ENCODE peak calls at places on chromosomes 2 and 18, in five cellular contexts. H is H9, U is activated B cell treated with CpG ODN at 0.5 μM for 24 hours, R is fibroblast of the aortic adventitia, E is mammary epithelial cell. Q is an unnamed sample.

GRCh38 chr2:24489465-24489864 is 1.6 kb upstream of the NCOA1 start:
- DNase-seq in U (no peak), H (no peak), R (no peak), E (no peak), Q (no peak)

GRCh38 chr2:54438271-54438670 is 17.9 kb upstream of the SPTBN1 start:
- DNase-seq in H (no peak), R (peak; percentile 87), U (no peak), E (no peak), Q (no peak)

GRCh38 chr2:44335806-44336538 is 25.3 kb downstream of the PREPL start:
- DNase-seq in H (no peak), R (peak; percentile 15), U (no peak), E (no peak), Q (no peak)

GRCh38 chr18:22558945-22559385 is 141.2 kb upstream of the CTAGE1 start:
- DNase-seq in E (peak; percentile 59), H (no peak), R (peak; percentile 86), U (no peak), Q (peak; percentile 49)

GRCh38 chr2:47056875-47057731 is 98.0 kb downstream of the STPG4 start:
- DNase-seq in R (peak; percentile 68), U (no peak), E (no peak), H (no peak), Q (no peak)

GRCh38 chr2:181262782-181263181 is 194.4 kb upstream of the ITGA4 start:
- DNase-seq in U (no peak), H (no peak), R (no peak), E (no peak), Q (no peak)

GRCh38 chr2:104502904-104503303 is 351.0 kb upstream of the POU3F3 start:
- DNase-seq in U (no peak), E (no peak), R (no peak), H (no peak), Q (no peak)

GRCh38 chr18:46009158-46009866 is 42.2 kb upstream of the EPG5 start:
- DNase-seq in H (no peak), R (no peak), E (no peak), U (no peak), Q (no peak)

GRCh38 chr2:158979775-158980174 is 11.3 kb downstream of the TANC1 start:
- DNase-seq in U (no peak), H (no peak), R (no peak), E (no peak), Q (no peak)

GRCh38 chr2:128241896-128242295 is 76.8 kb downstream of the HS6ST1 start:
- DNase-seq in H (no peak), R (no peak), U (no peak), E (no peak), Q (no peak)

GRCh38 chr2:171963198-171963597 is 36.6 kb upstream of the METAP1D start:
- DNase-seq in R (no peak), H (no peak), E (no peak), U (no peak), Q (no peak)

GRCh38 chr2:86809481-86810121 is 18.9 kb upstream of the CD8A start:
- DNase-seq in E (no peak), H (peak; percentile 36), R (no peak), U (no peak), Q (no peak)

GRCh38 chr2:71618327-71619113 is 165.2 kb downstream of the DYSF start:
- DNase-seq in U (no peak), H (peak; percentile 29), R (no peak), E (no peak), Q (peak; percentile 5)

GRCh38 chr18:62897153-62897552 is 181.8 kb downstream of the PHLPP1 start:
- DNase-seq in H (no peak), R (peak; percentile 40), U (no peak), E (peak; percentile 34), Q (no peak)

GRCh38 chr2:18987592-18988073 is 370.8 kb downstream of the OSR1 start:
- DNase-seq in R (peak; percentile 97), U (no peak), H (no peak), E (peak; percentile 86), Q (no peak)

GRCh38 chr18:5710235-5710634 is 166.4 kb upstream of the EPB41L3 start:
- DNase-seq in E (no peak), R (no peak), U (no peak), H (no peak), Q (no peak)

GRCh38 chr2:128538401-128538800 is 219.7 kb upstream of the HS6ST1 start:
- DNase-seq in E (no peak), U (no peak), H (no peak), R (no peak), Q (no peak)

GRCh38 chr2:238344517-238344916 is 24.2 kb downstream of the TRAF3IP1 start:
- DNase-seq in U (no peak), H (no peak), E (no peak), R (no peak), Q (no peak)

GRCh38 chr2:152175012-152175367 is 573 bp downstream of the STAM2 start:
- DNase-seq in R (no peak), E (no peak), U (no peak), H (no peak), Q (no peak)

GRCh38 chr2:85765081-85765731 is 11.4 kb downstream of the ATOH8 start:
- DNase-seq in R (no peak), H (peak; percentile 56), U (no peak), E (no peak), Q (no peak)

GRCh38 chr18:77361382-77361781 is 111.7 kb downstream of the GALR1 start:
- DNase-seq in U (no peak), E (no peak), H (no peak), R (no peak), Q (no peak)

GRCh38 chr2:45734952-45735351 is 83.5 kb downstream of the PRKCE start:
- DNase-seq in H (no peak), U (no peak), R (no peak), E (no peak), Q (no peak)

GRCh38 chr2:239164281-239164871 is 236.4 kb downstream of the HDAC4 start:
- DNase-seq in E (no peak), R (no peak), H (no peak), U (peak; percentile 3), Q (no peak)

GRCh38 chr2:26011609-26011989 is 22.3 kb upstream of the RAB10 start:
- DNase-seq in R (no peak), H (no peak), U (no peak), E (no peak), Q (no peak)

GRCh38 chr2:177758591-177759371 is 313.8 kb downstream of the PDE11A start:
- DNase-seq in H (peak; percentile 56), E (no peak), R (peak; percentile 66), U (no peak), Q (peak; percentile 55)

GRCh38 chr2:164920430-164920829 is 34.9 kb downstream of the SLC38A11 start:
- DNase-seq in H (no peak), E (peak; percentile 90), U (no peak), R (peak; percentile 92), Q (no peak)

GRCh38 chr18:78856569-78857200 is 122.9 kb upstream of the SALL3 start:
- DNase-seq in R (no peak), E (no peak), H (no peak), U (no peak), Q (no peak)

GRCh38 chr2:32715981-32716380 is 88.1 kb downstream of the TTC27 start:
- DNase-seq in E (peak; percentile 56), R (peak; percentile 34), H (no peak), U (no peak), Q (no peak)

GRCh38 chr2:221124542-221125235 is 447.4 kb downstream of the EPHA4 start:
- DNase-seq in U (no peak), R (no peak), H (peak; percentile 63), E (peak; percentile 96), Q (no peak)

GRCh38 chr2:79001285-79001684 is 24.2 kb upstream of the REG3G start:
- DNase-seq in H (no peak), R (no peak), U (no peak), E (no peak), Q (no peak)

GRCh38 chr2:78993518-78994148 is 31.9 kb upstream of the REG3G start:
- DNase-seq in U (no peak), E (no peak), R (no peak), H (no peak), Q (no peak)

GRCh38 chr2:79000008-79000576 is 25.4 kb upstream of the REG3G start:
- DNase-seq in E (no peak), U (no peak), R (no peak), H (no peak), Q (no peak)

GRCh38 chr2:78994789-78995188 is 30.7 kb upstream of the REG3G start:
- DNase-seq in H (no peak), E (no peak), U (no peak), R (no peak), Q (no peak)

GRCh38 chr2:78999410-78999809 is 26.1 kb upstream of the REG3G start:
- DNase-seq in H (no peak), R (peak; percentile 9), U (no peak), E (no peak), Q (no peak)
- TF ChIP-seq CTCF in H (peak; percentile 72), R (peak; percentile 16), U (no peak), E (peak; percentile 3), Q (peak; percentile 63)

DNA sequence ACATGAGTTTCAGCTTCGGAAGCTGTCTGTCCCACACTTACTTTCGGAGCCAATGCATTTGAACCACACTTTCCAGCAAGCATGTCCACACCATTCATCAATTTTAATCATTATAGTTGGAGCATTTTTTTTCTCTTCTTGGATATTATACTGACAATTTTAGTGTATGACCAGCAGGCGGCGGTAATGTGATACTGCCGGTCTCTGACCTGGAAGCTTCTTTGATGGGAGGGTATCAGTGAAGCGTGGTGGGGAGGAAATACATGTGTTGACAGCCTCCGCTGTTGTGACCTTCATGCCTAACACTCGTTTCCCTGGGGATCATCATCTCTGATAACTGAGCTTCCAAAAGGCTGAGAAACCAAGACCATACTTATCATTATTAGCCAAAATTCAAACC is 231.7 kb downstream of the GBX2 start:
- DNase-seq in U (no peak), H (peak; percentile 56), E (no peak), R (no peak), Q (peak; percentile 21)
- TF ChIP-seq CTCF in U (no peak), H (peak; percentile 79), E (peak; percentile 24), R (peak; percentile 28), Q (peak; percentile 87)

GRCh38 chr2:120883607-120884405 is 148.1 kb downstream of the GLI2 start:
- DNase-seq in E (no peak), R (no peak), U (no peak), H (no peak), Q (peak; percentile 31)
- TF ChIP-seq CTCF in E (no peak), R (no peak), U (no peak), H (peak; percentile 60), Q (peak; percentile 35)

DNA sequence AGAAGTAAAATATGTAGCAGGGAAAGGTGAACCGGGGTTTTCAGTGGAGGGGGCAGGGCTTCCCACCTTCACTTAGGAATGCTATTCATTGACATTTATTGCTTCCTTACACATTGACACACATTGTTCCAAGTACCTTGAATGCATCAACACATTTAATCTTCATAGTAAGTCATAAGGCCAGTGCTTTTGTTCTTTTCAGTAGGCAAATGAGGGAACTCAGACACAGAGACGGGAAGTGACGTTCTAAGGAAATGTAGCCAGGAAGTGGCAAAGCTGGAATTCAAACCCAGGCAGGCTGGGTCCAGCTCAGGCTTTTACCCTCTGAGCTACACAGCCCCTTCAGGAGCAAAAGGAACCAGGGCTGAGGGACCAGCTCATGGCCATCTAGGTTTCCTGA is 20.7 kb downstream of the BMP10 start:
- DNase-seq in E (no peak), U (no peak), R (no peak), H (no peak), Q (no peak)
- TF ChIP-seq CTCF in E (no peak), U (no peak), R (no peak), H (no peak), Q (no peak)

GRCh38 chr2:63698825-63699548 is 110.2 kb downstream of the MDH1 start:
- DNase-seq in U (no peak), E (peak; percentile 88), R (peak; percentile 93), H (peak; percentile 81), Q (peak; percentile 6)
- TF ChIP-seq CTCF in U (no peak), E (peak; percentile 62), R (peak; percentile 63), H (peak; percentile 75), Q (no peak)